ENCODE peak calls at places on chromosomes 2 and 18, in five cellular contexts. One of them, this sample, is unnamed.

GRCh38 chr2:111236027-111236426 is 115.3 kb downstream of the BCL2L11 start:
- DNase-seq in fibroblast of villous mesenchyme: no peak
- DNase-seq in naive thymus-derived CD4-positive, alpha-beta T cell: no peak
- DNase-seq in Panc1: no peak
- DNase-seq in transverse colon: no peak
- DNase-seq in this sample: no peak

GRCh38 chr2:88545118-88545517 is 82.1 kb downstream of the EIF2AK3 start:
- DNase-seq in fibroblast of villous mesenchyme: peak
- DNase-seq in naive thymus-derived CD4-positive, alpha-beta T cell: no peak
- DNase-seq in Panc1: no peak
- DNase-seq in transverse colon: no peak
- DNase-seq in this sample: peak

GRCh38 chr2:222485367-222486211 is 61.2 kb downstream of the SGPP2 start:
- DNase-seq in fibroblast of villous mesenchyme: no peak
- DNase-seq in naive thymus-derived CD4-positive, alpha-beta T cell: no peak
- DNase-seq in Panc1: no peak
- DNase-seq in transverse colon: no peak
- DNase-seq in this sample: no peak

GRCh38 chr2:137888845-137889244 is 75.4 kb upstream of the HNMT start:
- DNase-seq in fibroblast of villous mesenchyme: peak
- DNase-seq in naive thymus-derived CD4-positive, alpha-beta T cell: no peak
- DNase-seq in Panc1: no peak
- DNase-seq in transverse colon: peak
- DNase-seq in this sample: no peak

GRCh38 chr2:101036562-101036961 is 34.5 kb downstream of the RPL31 start:
- DNase-seq in fibroblast of villous mesenchyme: peak
- DNase-seq in naive thymus-derived CD4-positive, alpha-beta T cell: no peak
- DNase-seq in Panc1: no peak
- DNase-seq in transverse colon: no peak
- DNase-seq in this sample: peak

GRCh38 chr2:131756141-131756907 is 228.6 kb downstream of the CCDC74A start:
- DNase-seq in fibroblast of villous mesenchyme: no peak
- DNase-seq in naive thymus-derived CD4-positive, alpha-beta T cell: no peak
- DNase-seq in Panc1: no peak
- DNase-seq in transverse colon: no peak
- DNase-seq in this sample: no peak

GRCh38 chr2:64914735-64915509 is 74.3 kb upstream of the SLC1A4 start:
- DNase-seq in fibroblast of villous mesenchyme: peak
- DNase-seq in naive thymus-derived CD4-positive, alpha-beta T cell: no peak
- DNase-seq in Panc1: no peak
- DNase-seq in transverse colon: no peak
- DNase-seq in this sample: peak

GRCh38 chr2:103991591-103991990 is 862.3 kb upstream of the POU3F3 start:
- DNase-seq in fibroblast of villous mesenchyme: no peak
- DNase-seq in naive thymus-derived CD4-positive, alpha-beta T cell: no peak
- DNase-seq in Panc1: no peak
- DNase-seq in transverse colon: no peak
- DNase-seq in this sample: peak

GRCh38 chr18:49878567-49878966 is 65.2 kb upstream of the ACAA2 start:
- DNase-seq in fibroblast of villous mesenchyme: peak
- DNase-seq in naive thymus-derived CD4-positive, alpha-beta T cell: no peak
- DNase-seq in Panc1: no peak
- DNase-seq in transverse colon: no peak
- DNase-seq in this sample: no peak

GRCh38 chr18:62088146-62088545 is 98.7 kb downstream of the PIGN start:
- DNase-seq in fibroblast of villous mesenchyme: peak
- DNase-seq in naive thymus-derived CD4-positive, alpha-beta T cell: peak
- DNase-seq in Panc1: no peak
- DNase-seq in transverse colon: no peak
- DNase-seq in this sample: peak

GRCh38 chr2:20668871-20669475 is 2.0 kb downstream of the GDF7 start:
- DNase-seq in fibroblast of villous mesenchyme: no peak
- DNase-seq in naive thymus-derived CD4-positive, alpha-beta T cell: no peak
- DNase-seq in Panc1: no peak
- DNase-seq in transverse colon: no peak
- DNase-seq in this sample: no peak

GRCh38 chr2:70496819-70497218 is 56.8 kb downstream of the TGFA start:
- DNase-seq in fibroblast of villous mesenchyme: no peak
- DNase-seq in naive thymus-derived CD4-positive, alpha-beta T cell: no peak
- DNase-seq in Panc1: no peak
- DNase-seq in transverse colon: no peak
- DNase-seq in this sample: no peak

GRCh38 chr2:237563816-237564215 is 2.6 kb upstream of the PRLH start:
- DNase-seq in fibroblast of villous mesenchyme: peak
- DNase-seq in naive thymus-derived CD4-positive, alpha-beta T cell: no peak
- DNase-seq in Panc1: no peak
- DNase-seq in transverse colon: no peak
- DNase-seq in this sample: no peak

GRCh38 chr2:65420712-65421431 is 11.5 kb downstream of the SPRED2 start:
- DNase-seq in fibroblast of villous mesenchyme: peak
- DNase-seq in naive thymus-derived CD4-positive, alpha-beta T cell: no peak
- DNase-seq in Panc1: peak
- DNase-seq in transverse colon: peak
- DNase-seq in this sample: peak

GRCh38 chr2:38797276-38797675 is 19.3 kb downstream of the GEMIN6 start:
- DNase-seq in fibroblast of villous mesenchyme: peak
- DNase-seq in naive thymus-derived CD4-positive, alpha-beta T cell: no peak
- DNase-seq in Panc1: no peak
- DNase-seq in transverse colon: no peak
- DNase-seq in this sample: no peak

GRCh38 chr18:55768255-55768654 is 180.3 kb upstream of the TCF4 start:
- DNase-seq in fibroblast of villous mesenchyme: no peak
- DNase-seq in naive thymus-derived CD4-positive, alpha-beta T cell: no peak
- DNase-seq in Panc1: no peak
- DNase-seq in transverse colon: no peak
- DNase-seq in this sample: no peak

GRCh38 chr2:168639501-168639900 is 162.9 kb upstream of the NOSTRIN start:
- DNase-seq in fibroblast of villous mesenchyme: peak
- DNase-seq in naive thymus-derived CD4-positive, alpha-beta T cell: no peak
- DNase-seq in Panc1: no peak
- DNase-seq in transverse colon: peak
- DNase-seq in this sample: no peak

GRCh38 chr2:54871457-54872103 is 148.1 kb downstream of the EML6 start:
- DNase-seq in fibroblast of villous mesenchyme: peak
- DNase-seq in naive thymus-derived CD4-positive, alpha-beta T cell: no peak
- DNase-seq in Panc1: no peak
- DNase-seq in transverse colon: no peak
- DNase-seq in this sample: no peak

GRCh38 chr18:52343731-52344340 is 3.8 kb downstream of the DCC start:
- DNase-seq in fibroblast of villous mesenchyme: no peak
- DNase-seq in naive thymus-derived CD4-positive, alpha-beta T cell: no peak
- DNase-seq in Panc1: no peak
- DNase-seq in transverse colon: no peak
- DNase-seq in this sample: no peak

GRCh38 chr18:71237636-71238035 is 948.8 kb downstream of the SOCS6 start:
- DNase-seq in fibroblast of villous mesenchyme: no peak
- DNase-seq in naive thymus-derived CD4-positive, alpha-beta T cell: no peak
- DNase-seq in Panc1: no peak
- DNase-seq in transverse colon: no peak
- DNase-seq in this sample: no peak

GRCh38 chr18:60235164-60235563 is 137.4 kb downstream of the MC4R start:
- DNase-seq in fibroblast of villous mesenchyme: no peak
- DNase-seq in naive thymus-derived CD4-positive, alpha-beta T cell: no peak
- DNase-seq in Panc1: no peak
- DNase-seq in transverse colon: no peak
- DNase-seq in this sample: no peak

GRCh38 chr2:134722728-134723127 is 3.9 kb upstream of the TMEM163 start:
- DNase-seq in fibroblast of villous mesenchyme: no peak
- DNase-seq in naive thymus-derived CD4-positive, alpha-beta T cell: no peak
- DNase-seq in Panc1: no peak
- DNase-seq in transverse colon: no peak
- DNase-seq in this sample: no peak

GRCh38 chr2:36469267-36469561 is 113.6 kb downstream of the CRIM1 start:
- DNase-seq in fibroblast of villous mesenchyme: no peak
- DNase-seq in naive thymus-derived CD4-positive, alpha-beta T cell: no peak
- DNase-seq in Panc1: no peak
- DNase-seq in transverse colon: no peak
- DNase-seq in this sample: no peak

GRCh38 chr2:111898703-111899514 is 502 bp downstream of the MERTK start:
- DNase-seq in fibroblast of villous mesenchyme: no peak
- DNase-seq in naive thymus-derived CD4-positive, alpha-beta T cell: peak
- DNase-seq in Panc1: no peak
- DNase-seq in transverse colon: no peak
- DNase-seq in this sample: no peak

GRCh38 chr2:75416420-75417342 is 144.1 kb downstream of the EVA1A start:
- DNase-seq in fibroblast of villous mesenchyme: no peak
- DNase-seq in naive thymus-derived CD4-positive, alpha-beta T cell: peak
- DNase-seq in Panc1: no peak
- DNase-seq in transverse colon: no peak
- DNase-seq in this sample: peak

GRCh38 chr2:158729873-158730620 is 65.1 kb upstream of the DAPL1 start:
- DNase-seq in fibroblast of villous mesenchyme: no peak
- DNase-seq in naive thymus-derived CD4-positive, alpha-beta T cell: no peak
- DNase-seq in Panc1: no peak
- DNase-seq in transverse colon: no peak
- DNase-seq in this sample: no peak

GRCh38 chr2:42360493-42360889 is 526 bp downstream of the COX7A2L start:
- DNase-seq in fibroblast of villous mesenchyme: peak
- DNase-seq in naive thymus-derived CD4-positive, alpha-beta T cell: peak
- DNase-seq in Panc1: no peak
- DNase-seq in transverse colon: no peak
- DNase-seq in this sample: no peak

GRCh38 chr2:102335871-102336366 is 19.7 kb upstream of the IL18R1 start:
- DNase-seq in fibroblast of villous mesenchyme: peak
- DNase-seq in naive thymus-derived CD4-positive, alpha-beta T cell: no peak
- DNase-seq in Panc1: no peak
- DNase-seq in transverse colon: no peak
- DNase-seq in this sample: no peak

GRCh38 chr2:237299897-237300296 is 114.1 kb downstream of the COL6A3 start:
- DNase-seq in fibroblast of villous mesenchyme: peak
- DNase-seq in naive thymus-derived CD4-positive, alpha-beta T cell: no peak
- DNase-seq in Panc1: no peak
- DNase-seq in transverse colon: no peak
- DNase-seq in this sample: no peak

GRCh38 chr2:84022810-84023431 is 436.2 kb downstream of the SUCLG1 start:
- DNase-seq in fibroblast of villous mesenchyme: peak
- DNase-seq in naive thymus-derived CD4-positive, alpha-beta T cell: peak
- DNase-seq in Panc1: peak
- DNase-seq in transverse colon: peak
- DNase-seq in this sample: peak

GRCh38 chr18:53567935-53568574 is 656.4 kb downstream of the MBD2 start:
- DNase-seq in fibroblast of villous mesenchyme: peak
- DNase-seq in naive thymus-derived CD4-positive, alpha-beta T cell: no peak
- DNase-seq in Panc1: no peak
- DNase-seq in transverse colon: no peak
- DNase-seq in this sample: peak

GRCh38 chr18:26791676-26792075 is 73.8 kb downstream of the AQP4 start:
- DNase-seq in fibroblast of villous mesenchyme: no peak
- DNase-seq in naive thymus-derived CD4-positive, alpha-beta T cell: no peak
- DNase-seq in Panc1: no peak
- DNase-seq in transverse colon: no peak
- DNase-seq in this sample: no peak

DNA sequence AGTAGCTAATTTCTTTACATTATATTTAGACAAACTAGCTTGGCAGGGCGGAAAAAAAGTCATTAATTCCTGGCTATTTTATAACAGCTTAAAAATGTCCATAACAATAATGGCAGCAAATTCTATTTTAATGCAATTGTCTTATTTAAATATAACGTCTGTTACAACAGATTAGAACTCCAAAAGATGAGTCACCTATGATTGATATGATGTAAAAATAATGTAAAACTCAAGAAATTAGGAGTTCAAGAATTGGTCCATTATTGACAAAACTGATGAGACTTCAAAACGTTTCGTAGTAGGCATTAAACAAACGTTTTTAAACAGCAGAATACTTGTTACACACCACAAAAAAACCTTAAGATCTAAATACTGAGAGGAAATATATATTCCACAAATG is 2.7 kb downstream of the XPO1 start:
- DNase-seq in fibroblast of villous mesenchyme: no peak
- DNase-seq in naive thymus-derived CD4-positive, alpha-beta T cell: no peak
- DNase-seq in Panc1: no peak
- DNase-seq in transverse colon: no peak
- DNase-seq in this sample: no peak
- H3K4me3 ChIP-seq in fibroblast of villous mesenchyme: peak
- H3K4me3 ChIP-seq in naive thymus-derived CD4-positive, alpha-beta T cell: peak
- H3K4me3 ChIP-seq in Panc1: peak
- H3K4me3 ChIP-seq in transverse colon: peak
- H3K4me3 ChIP-seq in this sample: peak

GRCh38 chr18:12033643-12034025 is 52.3 kb downstream of the IMPA2 start:
- DNase-seq in fibroblast of villous mesenchyme: no peak
- DNase-seq in naive thymus-derived CD4-positive, alpha-beta T cell: no peak
- DNase-seq in Panc1: no peak
- DNase-seq in transverse colon: no peak
- DNase-seq in this sample: no peak
- H3K4me3 ChIP-seq in fibroblast of villous mesenchyme: no peak
- H3K4me3 ChIP-seq in naive thymus-derived CD4-positive, alpha-beta T cell: no peak
- H3K4me3 ChIP-seq in Panc1: no peak
- H3K4me3 ChIP-seq in transverse colon: no peak
- H3K4me3 ChIP-seq in this sample: no peak

GRCh38 chr2:6877402-6878305 is at the start of gene RSAD2:
- DNase-seq in fibroblast of villous mesenchyme: peak
- DNase-seq in naive thymus-derived CD4-positive, alpha-beta T cell: peak
- DNase-seq in Panc1: no peak
- DNase-seq in transverse colon: peak
- DNase-seq in this sample: peak
- H3K4me3 ChIP-seq in fibroblast of villous mesenchyme: peak
- H3K4me3 ChIP-seq in naive thymus-derived CD4-positive, alpha-beta T cell: peak
- H3K4me3 ChIP-seq in Panc1: peak
- H3K4me3 ChIP-seq in transverse colon: peak
- H3K4me3 ChIP-seq in this sample: peak

DNA sequence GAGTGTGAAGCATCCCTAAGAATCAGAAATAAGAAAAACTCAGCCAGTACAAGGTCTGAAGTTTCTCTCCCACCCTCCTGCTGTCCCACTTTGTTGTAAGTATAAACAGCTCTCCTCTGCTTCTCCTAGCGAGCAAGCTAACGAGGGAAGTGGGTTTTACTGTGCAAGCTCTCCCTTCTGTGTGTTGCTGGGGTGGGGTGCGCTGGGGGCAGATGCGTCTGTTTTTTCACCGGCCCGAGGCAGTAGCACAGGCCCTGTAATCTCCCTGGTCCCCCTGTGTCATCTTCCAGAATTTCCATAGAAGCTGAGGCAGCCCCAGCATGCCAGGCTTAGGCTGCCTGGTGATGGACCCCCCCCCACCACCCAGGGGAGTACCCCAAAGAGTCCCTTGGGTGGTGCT is 9.4 kb upstream of the CXCR4 start:
- DNase-seq in fibroblast of villous mesenchyme: no peak
- DNase-seq in naive thymus-derived CD4-positive, alpha-beta T cell: no peak
- DNase-seq in Panc1: no peak
- DNase-seq in transverse colon: no peak
- DNase-seq in this sample: peak
- H3K4me3 ChIP-seq in fibroblast of villous mesenchyme: no peak
- H3K4me3 ChIP-seq in naive thymus-derived CD4-positive, alpha-beta T cell: no peak
- H3K4me3 ChIP-seq in Panc1: no peak
- H3K4me3 ChIP-seq in transverse colon: no peak
- H3K4me3 ChIP-seq in this sample: peak

GRCh38 chr2:46700435-46700834 is 215.2 kb downstream of the MCFD2 start:
- DNase-seq in fibroblast of villous mesenchyme: no peak
- DNase-seq in naive thymus-derived CD4-positive, alpha-beta T cell: no peak
- DNase-seq in Panc1: no peak
- DNase-seq in transverse colon: no peak
- DNase-seq in this sample: no peak
- H3K4me3 ChIP-seq in fibroblast of villous mesenchyme: peak
- H3K4me3 ChIP-seq in naive thymus-derived CD4-positive, alpha-beta T cell: no peak
- H3K4me3 ChIP-seq in Panc1: peak
- H3K4me3 ChIP-seq in transverse colon: peak
- H3K4me3 ChIP-seq in this sample: no peak

This sample was measured in Jurkat, Clone E6-1.